ENCODE peak calls at places on chromosomes 13 and 19, in ten cellular contexts. T, W, E, K, A, C, P, S, J and B are unnamed samples.

GRCh38 chr19:35061583-35062373 is 20.3 kb downstream of the HPN start:
- DNase-seq in T (no peak), W (no peak), E (peak), K (no peak), A (no peak), C (no peak), P (no peak), S (no peak), J (no peak), B (no peak)

GRCh38 chr13:109144693-109145437 is 515.5 kb downstream of the MYO16 start:
- DNase-seq in T (no peak), W (no peak), E (peak), K (no peak), A (no peak), C (no peak), P (no peak), S (no peak), J (no peak), B (no peak)

GRCh38 chr13:27751953-27752352 is 40.3 kb upstream of the GSX1 start:
- DNase-seq in T (no peak), W (no peak), E (no peak), K (no peak), A (no peak), C (no peak), P (no peak), S (no peak), J (no peak), B (no peak)

GRCh38 chr19:17091758-17092333 is 16.3 kb downstream of the MYO9B start:
- DNase-seq in T (no peak), W (no peak), E (no peak), K (no peak), A (peak), C (no peak), P (peak), S (no peak), J (no peak), B (no peak)

GRCh38 chr13:97122381-97122996 is 99.6 kb upstream of the MBNL2 start:
- DNase-seq in T (no peak), W (no peak), E (peak), K (no peak), A (no peak), C (peak), P (no peak), S (no peak), J (no peak), B (no peak)

GRCh38 chr19:33988601-33989000 is 183.7 kb upstream of the LSM14A start:
- DNase-seq in T (no peak), W (no peak), E (no peak), K (no peak), A (no peak), C (no peak), P (no peak), S (no peak), J (no peak), B (no peak)

GRCh38 chr19:342801-343421 is 1.7 kb downstream of the MIER2 start:
- DNase-seq in T (no peak), W (no peak), E (peak), K (no peak), A (peak), C (peak), P (peak), S (peak), J (no peak), B (no peak)

GRCh38 chr13:109657395-109657794 is 129.0 kb downstream of the IRS2 start:
- DNase-seq in T (no peak), W (no peak), E (no peak), K (no peak), A (no peak), C (no peak), P (no peak), S (no peak), J (no peak), B (no peak)

GRCh38 chr19:58395220-58395978 is at the start of gene RNF225:
- DNase-seq in T (no peak), W (no peak), E (peak), K (no peak), A (no peak), C (peak), P (no peak), S (no peak), J (no peak), B (no peak)

GRCh38 chr13:88919970-88920628 is 1248.9 kb downstream of the SLITRK5 start:
- DNase-seq in T (no peak), W (no peak), E (no peak), K (no peak), A (no peak), C (no peak), P (no peak), S (no peak), J (no peak), B (no peak)

GRCh38 chr19:748274-748598 is 2.7 kb upstream of the MISP start:
- DNase-seq in T (no peak), W (no peak), E (no peak), K (no peak), A (no peak), C (no peak), P (no peak), S (no peak), J (no peak), B (no peak)

GRCh38 chr13:70987043-70987442 is 878.8 kb upstream of the KLHL1 start:
- DNase-seq in T (no peak), W (no peak), E (no peak), K (no peak), A (no peak), C (no peak), P (no peak), S (no peak), J (no peak), B (no peak)

GRCh38 chr13:52001120-52001731 is 10.0 kb downstream of the ATP7B start:
- DNase-seq in T (no peak), W (no peak), E (peak), K (no peak), A (no peak), C (no peak), P (no peak), S (no peak), J (no peak), B (no peak)

GRCh38 chr19:55172741-55173140 is 6.3 kb upstream of the DNAAF3 start:
- DNase-seq in T (no peak), W (no peak), E (peak), K (no peak), A (no peak), C (no peak), P (no peak), S (no peak), J (no peak), B (no peak)

GRCh38 chr19:35557539-35558399 is 5.7 kb downstream of the ATP4A start:
- DNase-seq in T (peak), W (no peak), E (peak), K (no peak), A (peak), C (peak), P (peak), S (peak), J (peak), B (peak)

GRCh38 chr19:18999016-18999758 is 34.1 kb downstream of the SUGP2 start:
- DNase-seq in T (no peak), W (no peak), E (peak), K (no peak), A (peak), C (no peak), P (no peak), S (no peak), J (no peak), B (no peak)

GRCh38 chr13:29595380-29596063 is at the start of gene SLC7A1:
- DNase-seq in T (peak), W (peak), E (peak), K (no peak), A (peak), C (peak), P (peak), S (peak), J (peak), B (peak)

GRCh38 chr13:39196957-39197644 is 158.8 kb downstream of the NHLRC3 start:
- DNase-seq in T (no peak), W (no peak), E (no peak), K (no peak), A (no peak), C (no peak), P (no peak), S (no peak), J (no peak), B (no peak)

GRCh38 chr13:75704194-75704941 is 68.2 kb downstream of the LMO7 start:
- DNase-seq in T (no peak), W (no peak), E (peak), K (no peak), A (no peak), C (no peak), P (no peak), S (no peak), J (no peak), B (no peak)

GRCh38 chr13:75704942-75705320 is 68.8 kb downstream of the LMO7 start:
- DNase-seq in T (no peak), W (no peak), E (peak), K (no peak), A (no peak), C (peak), P (no peak), S (peak), J (no peak), B (no peak)

GRCh38 chr13:75705395-75705794 is 69.3 kb downstream of the LMO7 start:
- DNase-seq in T (no peak), W (no peak), E (peak), K (peak), A (no peak), C (no peak), P (no peak), S (no peak), J (no peak), B (no peak)

GRCh38 chr13:75703768-75704167 is 67.6 kb downstream of the LMO7 start:
- DNase-seq in T (no peak), W (no peak), E (no peak), K (no peak), A (no peak), C (no peak), P (no peak), S (no peak), J (no peak), B (no peak)

GRCh38 chr13:75702476-75702875 is 66.3 kb downstream of the LMO7 start:
- DNase-seq in T (no peak), W (no peak), E (no peak), K (no peak), A (no peak), C (no peak), P (no peak), S (no peak), J (no peak), B (no peak)
- TF ChIP-seq CTCF in T (no peak), W (no peak), E (no peak), K (no peak), A (no peak), C (no peak), P (no peak), S (no peak), J (no peak), B (no peak)

DNA sequence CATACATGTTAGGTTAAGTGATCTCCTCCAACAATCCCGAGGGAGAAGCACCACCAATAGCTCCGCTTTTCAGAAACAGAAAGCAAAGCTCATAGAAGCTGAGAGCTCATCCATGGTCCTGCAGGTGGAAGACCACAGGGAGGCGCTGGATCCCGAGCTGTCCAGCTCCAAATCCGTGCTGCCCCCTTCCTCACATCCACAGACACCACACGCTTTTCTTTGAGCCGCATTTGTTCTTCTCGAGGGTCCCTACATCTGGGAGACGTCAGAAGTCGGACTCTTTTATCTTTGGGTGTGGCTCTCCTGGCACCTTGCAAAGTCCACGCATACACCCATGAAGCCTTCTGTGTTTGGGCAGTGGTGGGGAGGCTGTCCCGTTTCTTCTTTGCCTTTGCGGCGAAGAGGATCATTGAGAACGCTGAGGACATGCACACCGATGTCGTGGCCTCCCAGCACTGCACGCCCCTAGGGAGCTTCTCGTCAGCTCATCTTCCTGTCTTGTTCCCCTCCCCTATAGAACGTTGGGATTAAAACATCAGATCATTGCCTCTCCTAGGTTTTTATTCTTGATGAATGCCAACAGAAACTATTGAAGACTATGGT is 184.8 kb downstream of the TEX29 start:
- DNase-seq in T (peak), W (no peak), E (no peak), K (no peak), A (no peak), C (no peak), P (no peak), S (no peak), J (peak), B (peak)
- TF ChIP-seq CTCF in T (peak), W (no peak), E (no peak), K (peak), A (peak), C (no peak), P (peak), S (no peak), J (peak), B (peak)

DNA sequence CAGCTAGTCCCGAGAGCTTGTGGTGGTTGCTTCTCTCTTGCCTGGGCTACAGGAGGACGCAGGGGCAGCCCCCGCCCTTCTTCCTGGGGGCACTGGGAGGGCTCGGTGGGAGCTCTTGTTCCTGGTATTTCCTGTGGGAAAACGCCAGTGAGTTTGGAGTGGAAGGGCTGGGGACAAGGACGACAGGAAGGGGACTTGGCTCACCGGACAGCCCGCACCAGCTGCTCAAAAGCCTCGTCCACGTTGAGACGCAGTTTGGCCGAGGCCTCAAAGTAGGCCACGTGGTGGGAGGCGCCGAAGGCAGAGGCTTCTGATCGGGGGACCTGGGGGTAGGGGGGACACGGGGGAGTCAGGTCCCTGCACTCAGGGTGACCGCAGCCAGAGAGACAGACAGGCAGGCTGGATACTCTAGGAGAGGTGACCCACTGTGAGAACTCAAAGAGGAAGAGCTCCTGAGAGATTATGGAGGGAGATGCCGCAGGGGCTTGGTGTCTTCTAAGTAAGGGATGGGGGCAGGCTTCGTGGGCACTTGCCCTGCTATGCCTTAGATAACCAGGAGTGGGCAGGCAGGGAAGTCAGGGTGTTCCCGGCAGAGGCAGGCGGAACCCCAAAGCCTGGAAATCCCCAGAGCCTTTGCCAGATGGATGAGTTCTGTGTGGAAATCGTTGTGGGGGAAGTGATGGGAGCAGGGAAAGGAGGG is 4.3 kb downstream of the RRAS start:
- DNase-seq in T (no peak), W (no peak), E (peak), K (no peak), A (no peak), C (no peak), P (no peak), S (no peak), J (no peak), B (no peak)
- TF ChIP-seq CTCF in T (no peak), W (no peak), E (no peak), K (no peak), A (no peak), C (no peak), P (no peak), S (no peak), J (no peak), B (no peak)

DNA sequence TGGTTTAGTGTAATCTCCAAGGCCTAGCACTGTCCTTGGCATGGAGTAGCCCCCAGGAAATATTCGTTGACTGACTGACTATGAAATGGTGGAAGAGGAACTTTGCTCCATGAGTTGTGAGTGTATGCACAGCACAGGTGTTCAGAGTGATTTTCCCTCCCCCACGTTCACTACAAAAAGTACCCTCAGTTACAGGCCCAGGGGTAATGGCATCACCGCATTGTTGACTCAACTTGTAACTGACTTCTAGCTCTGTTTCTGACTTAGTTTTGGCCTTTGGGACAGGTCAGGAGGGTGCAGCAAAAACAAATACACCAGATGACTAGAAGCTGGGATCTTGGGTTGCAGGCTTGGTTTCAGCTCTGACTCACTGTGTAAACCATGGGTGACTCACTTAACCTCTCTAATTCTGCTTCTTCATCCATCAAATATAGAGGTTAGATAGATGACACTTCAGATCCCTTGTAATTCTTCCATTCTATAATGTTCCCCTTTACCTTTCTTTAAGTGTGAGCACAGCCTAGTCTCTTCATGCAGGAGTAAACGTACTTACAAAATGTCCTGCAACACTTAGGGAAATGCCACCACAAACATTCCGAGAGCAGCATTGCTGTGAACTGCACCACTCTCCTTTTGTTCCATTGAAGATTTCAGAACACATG is 229.8 kb downstream of the KCNRG start:
- DNase-seq in T (no peak), W (peak), E (peak), K (peak), A (no peak), C (peak), P (no peak), S (peak), J (no peak), B (no peak)
- TF ChIP-seq CTCF in T (no peak), W (no peak), E (no peak), K (no peak), A (no peak), C (no peak), P (no peak), S (no peak), J (no peak), B (no peak)